ENCODE peak calls at places on chromosome 14, in five cellular contexts. S is non-pigmented ciliary epithelial cell; Q is body of pancreas; K is activated naive CD8-positive, alpha-beta T cell treated with anti-CD3 and anti-CD28 coated beads for 36 hours; H is T follicular helper cell. D is an unnamed sample.

GRCh38 chr14:77838756-77839565 is 39.1 kb downstream of the ADCK1 start:
- DNase-seq in Q (no peak), S (no peak), K (no peak), H (no peak), D (no peak)

GRCh38 chr14:46063872-46064271 is 587.7 kb downstream of the RPL10L start:
- DNase-seq in K (no peak), H (no peak), S (no peak), Q (no peak), D (no peak)

GRCh38 chr14:90546767-90547166 is 149.9 kb downstream of the CALM1 start:
- DNase-seq in Q (no peak), S (no peak), H (no peak), K (no peak), D (no peak)

GRCh38 chr14:94031880-94032279 is 5.7 kb downstream of the OTUB2 start:
- DNase-seq in S (no peak), Q (no peak), K (no peak), H (no peak), D (no peak)

GRCh38 chr14:22807432-22808087 is 7.7 kb downstream of the SLC7A7 start:
- DNase-seq in S (no peak), H (no peak), K (no peak), Q (no peak), D (no peak)

GRCh38 chr14:91918159-91918883 is 29.2 kb downstream of the FBLN5 start:
- DNase-seq in H (no peak), S (no peak), Q (no peak), K (no peak), D (no peak)

GRCh38 chr14:49134940-49135339 is 451.2 kb downstream of the RPS29 start:
- DNase-seq in H (no peak), S (no peak), K (no peak), Q (no peak), D (no peak)

GRCh38 chr14:35877276-35877675 is 51.1 kb downstream of the BRMS1L start:
- DNase-seq in H (no peak), S (no peak), K (no peak), Q (no peak), D (no peak)

GRCh38 chr14:23300687-23301223 is 1.9 kb downstream of the PPP1R3E start:
- DNase-seq in S (no peak), K (peak; percentile 26), H (no peak), Q (peak; percentile 43), D (no peak)

GRCh38 chr14:78316058-78316457 is 145.9 kb downstream of the NRXN3 start:
- DNase-seq in H (no peak), K (no peak), S (no peak), Q (no peak), D (no peak)

GRCh38 chr14:18688346-18688745 is 87.4 kb downstream of the OR11H12 start:
- DNase-seq in H (no peak), K (no peak), Q (no peak), S (no peak), D (no peak)

GRCh38 chr14:104718871-104719270 is 5.2 kb upstream of the ADSS1 start:
- DNase-seq in Q (no peak), K (no peak), H (no peak), S (no peak), D (no peak)

GRCh38 chr14:57066887-57067513 is 201.7 kb downstream of the EXOC5 start:
- DNase-seq in K (peak; percentile 34), Q (peak; percentile 64), S (no peak), H (no peak), D (no peak)

GRCh38 chr14:61342941-61343340 is 21.6 kb downstream of the PRKCH start:
- DNase-seq in K (no peak), S (no peak), Q (no peak), H (no peak), D (no peak)

GRCh38 chr14:68482018-68482417 is 310.8 kb downstream of the ZFP36L1 start:
- DNase-seq in S (no peak), H (no peak), K (no peak), Q (no peak), D (no peak)

GRCh38 chr14:50347521-50347920 is 35.4 kb downstream of the DMAC2L start:
- DNase-seq in H (no peak), K (no peak), Q (peak; percentile 27), S (peak; percentile 34), D (no peak)

GRCh38 chr14:85273952-85274351 is 256.0 kb upstream of the FLRT2 start:
- DNase-seq in S (no peak), Q (no peak), H (no peak), K (no peak), D (no peak)

GRCh38 chr14:101823511-101824120 is 62.1 kb downstream of the PPP2R5C start:
- DNase-seq in Q (no peak), H (peak; percentile 57), K (peak; percentile 79), S (no peak), D (peak; percentile 60)

GRCh38 chr14:69625299-69626131 is 14.1 kb downstream of the SUSD6 start:
- DNase-seq in K (peak; percentile 81), Q (peak; percentile 48), S (no peak), H (peak; percentile 56), D (peak; percentile 56)

GRCh38 chr14:91227183-91227628 is 17.3 kb downstream of the GPR68 start:
- DNase-seq in S (no peak), K (peak; percentile 47), Q (no peak), H (no peak), D (no peak)

GRCh38 chr14:68977137-68977740 is 1.9 kb downstream of the ACTN1 start:
- DNase-seq in S (no peak), K (peak; percentile 64), Q (peak; percentile 29), H (no peak), D (no peak)

GRCh38 chr14:22865424-22866215 is 5.9 kb upstream of the LRP10 start:
- DNase-seq in H (no peak), K (no peak), S (no peak), Q (no peak), D (no peak)

GRCh38 chr14:29782041-29782440 is 145.6 kb downstream of the PRKD1 start:
- DNase-seq in S (no peak), K (no peak), H (no peak), Q (no peak), D (no peak)

GRCh38 chr14:90697577-90698206 is 118.5 kb downstream of the TTC7B start:
- DNase-seq in Q (peak; percentile 81), H (peak; percentile 62), S (no peak), K (peak; percentile 71), D (peak; percentile 67)

GRCh38 chr14:88198441-88198840 is 124.6 kb downstream of the KCNK10 start:
- DNase-seq in S (no peak), K (no peak), Q (no peak), H (no peak), D (no peak)

GRCh38 chr14:72543325-72543724 is 350.6 kb downstream of the DPF3 start:
- DNase-seq in Q (no peak), K (no peak), H (no peak), S (no peak), D (no peak)

GRCh38 chr14:68278568-68279436 is 459.2 kb downstream of the RAD51B start:
- DNase-seq in S (no peak), K (no peak), H (no peak), Q (no peak), D (no peak)

GRCh38 chr14:95548328-95548929 is 13.6 kb downstream of the GLRX5 start:
- DNase-seq in H (no peak), Q (no peak), K (no peak), S (no peak), D (no peak)